ENCODE peak calls at places on chromosome 9, in five cellular contexts. W is CD8-positive, alpha-beta memory T cell; V is heart right ventricle; J is esophagus muscularis mucosa; Z is neural progenitor cell. N is an unnamed sample.

GRCh38 chr9:32940740-32941139 is 60.7 kb downstream of the APTX start:
- DNase-seq in Z (no peak), J (no peak), V (no peak), W (no peak), N (no peak)

GRCh38 chr9:107425110-107426025 is 64.2 kb downstream of the KLF4 start:
- DNase-seq in V (peak; percentile 76), W (peak; percentile 17), J (peak; percentile 96), Z (peak; percentile 85), N (peak; percentile 58)

GRCh38 chr9:128587453-128587852 is 35.1 kb downstream of the SPTAN1 start:
- DNase-seq in V (no peak), Z (no peak), W (no peak), J (no peak), N (no peak)

GRCh38 chr9:121207371-121207940 is 5.8 kb upstream of the RAB14 start:
- DNase-seq in J (no peak), Z (no peak), V (no peak), W (no peak), N (no peak)

GRCh38 chr9:27600254-27600653 is 27.0 kb upstream of the C9orf72 start:
- DNase-seq in J (no peak), W (no peak), Z (no peak), V (no peak), N (no peak)

GRCh38 chr9:16429671-16430070 is 440.8 kb downstream of the BNC2 start:
- DNase-seq in V (no peak), W (no peak), J (no peak), Z (peak; percentile 73), N (no peak)

GRCh38 chr9:27467486-27467885 is 56.6 kb upstream of the IFNK start:
- DNase-seq in Z (peak; percentile 22), V (no peak), W (no peak), J (no peak), N (no peak)

GRCh38 chr9:20315672-20316071 is 306.6 kb downstream of the MLLT3 start:
- DNase-seq in J (no peak), V (no peak), W (no peak), Z (no peak), N (no peak)

GRCh38 chr9:119050281-119050680 is 319.0 kb downstream of the BRINP1 start:
- DNase-seq in W (no peak), V (no peak), J (no peak), Z (no peak), N (no peak)

GRCh38 chr9:107945493-107945892 is 455.9 kb upstream of the KLF4 start:
- DNase-seq in W (no peak), Z (no peak), J (no peak), V (no peak), N (no peak)

GRCh38 chr9:91190062-91190461 is 171.7 kb downstream of the AUH start:
- DNase-seq in V (no peak), J (peak; percentile 88), W (no peak), Z (no peak), N (no peak)

GRCh38 chr9:32590898-32591297 is 17.9 kb upstream of the NDUFB6 start:
- DNase-seq in Z (no peak), V (no peak), W (no peak), J (no peak), N (no peak)

GRCh38 chr9:93026640-93027039 is 31.9 kb upstream of the SUSD3 start:
- DNase-seq in Z (no peak), W (no peak), J (no peak), V (no peak), N (no peak)

GRCh38 chr9:6787793-6788174 is 30.0 kb downstream of the KDM4C start:
- DNase-seq in W (no peak), Z (no peak), V (no peak), J (peak; percentile 70), N (no peak)

GRCh38 chr9:93357649-93358048 is 93.8 kb upstream of the FAM120A start:
- DNase-seq in Z (no peak), V (no peak), J (no peak), W (no peak), N (no peak)

GRCh38 chr9:35681341-35682002 is 7.7 kb downstream of the CA9 start:
- DNase-seq in V (no peak), J (no peak), W (no peak), Z (no peak), N (no peak)

GRCh38 chr9:90343360-90343759 is 299.3 kb downstream of the DIRAS2 start:
- DNase-seq in Z (peak; percentile 87), J (no peak), W (no peak), V (no peak), N (no peak)

GRCh38 chr9:117487555-117488175 is 72.8 kb upstream of the ASTN2 start:
- DNase-seq in Z (peak; percentile 88), V (peak; percentile 28), J (no peak), W (no peak), N (peak; percentile 70)

GRCh38 chr9:6413365-6414263 is 615 bp downstream of the UHRF2 start:
- DNase-seq in J (no peak), V (peak; percentile 4), Z (peak; percentile 57), W (peak; percentile 20), N (no peak)

GRCh38 chr9:87498046-87498815 is 564 bp downstream of the DAPK1 start:
- DNase-seq in J (no peak), Z (peak; percentile 83), V (no peak), W (no peak), N (no peak)

GRCh38 chr9:132164604-132165362 is 2.9 kb downstream of the NTNG2 start:
- DNase-seq in V (peak; percentile 53), W (no peak), J (no peak), Z (peak; percentile 43), N (no peak)

GRCh38 chr9:127783111-127783621 is 2.7 kb upstream of the CDK9 start:
- DNase-seq in V (no peak), J (peak; percentile 93), W (peak; percentile 70), Z (peak; percentile 40), N (peak; percentile 25)

GRCh38 chr9:18829858-18830257 is 203.2 kb downstream of the SAXO1 start:
- DNase-seq in J (no peak), W (no peak), V (no peak), Z (no peak), N (no peak)

GRCh38 chr9:127208416-127208815 is 56.2 kb upstream of the GARNL3 start:
- DNase-seq in J (no peak), W (no peak), V (no peak), Z (no peak), N (no peak)

GRCh38 chr9:83514767-83515166 is 23.4 kb downstream of the FRMD3 start:
- DNase-seq in W (no peak), J (no peak), Z (no peak), V (no peak), N (no peak)

GRCh38 chr9:131418143-131419028 is 24.5 kb downstream of the PRRC2B start:
- DNase-seq in V (no peak), W (no peak), J (no peak), Z (peak; percentile 75), N (peak; percentile 33)

GRCh38 chr9:128892223-128892892 is 10.4 kb downstream of the LRRC8A start:
- DNase-seq in J (peak; percentile 96), W (peak; percentile 22), V (peak; percentile 90), Z (no peak), N (peak; percentile 87)

DNA sequence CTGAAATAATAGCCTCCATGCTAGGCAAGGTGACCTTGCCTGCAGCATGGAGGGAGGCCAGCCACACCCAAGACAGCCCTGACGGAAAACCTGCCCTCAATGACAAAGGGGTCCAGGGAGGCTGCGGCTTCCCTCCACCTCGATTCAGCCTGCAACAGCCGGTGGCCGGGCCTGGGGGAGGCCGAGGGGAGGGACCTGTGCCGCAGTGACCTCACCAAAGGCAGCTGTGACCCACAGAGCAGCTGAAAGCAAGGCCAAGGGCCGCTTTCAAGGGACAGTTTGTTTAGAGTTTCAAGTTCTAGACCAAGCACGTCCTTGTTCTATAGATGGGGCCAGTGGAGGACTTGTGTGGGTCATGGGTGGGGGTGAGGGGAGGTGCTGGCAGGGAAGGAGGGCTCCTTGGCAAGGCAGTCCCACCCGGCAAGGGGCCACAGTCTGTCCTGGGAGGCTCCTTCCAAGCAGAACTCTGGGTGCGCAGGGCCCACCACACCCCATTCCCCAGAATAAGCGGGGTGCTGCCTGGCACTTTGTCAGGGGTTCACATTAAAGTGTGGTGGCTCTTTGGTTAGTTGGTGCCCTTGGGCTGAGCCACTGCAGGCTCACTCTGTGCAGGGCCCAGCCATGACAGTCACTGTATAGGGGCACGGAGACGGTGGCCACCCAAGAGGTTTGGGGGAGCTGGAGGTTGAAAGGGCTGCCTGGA is 226.5 kb downstream of the FANCC start:
- DNase-seq in W (no peak), Z (no peak), V (no peak), J (no peak), N (no peak)
- H3K27ac ChIP-seq in W (no peak overlapping the region), Z (no peak overlapping the region), V (peak overlapping the region; percentile 79), J (peak overlapping the region; percentile 87), N (peak overlapping the region; percentile 82)

DNA sequence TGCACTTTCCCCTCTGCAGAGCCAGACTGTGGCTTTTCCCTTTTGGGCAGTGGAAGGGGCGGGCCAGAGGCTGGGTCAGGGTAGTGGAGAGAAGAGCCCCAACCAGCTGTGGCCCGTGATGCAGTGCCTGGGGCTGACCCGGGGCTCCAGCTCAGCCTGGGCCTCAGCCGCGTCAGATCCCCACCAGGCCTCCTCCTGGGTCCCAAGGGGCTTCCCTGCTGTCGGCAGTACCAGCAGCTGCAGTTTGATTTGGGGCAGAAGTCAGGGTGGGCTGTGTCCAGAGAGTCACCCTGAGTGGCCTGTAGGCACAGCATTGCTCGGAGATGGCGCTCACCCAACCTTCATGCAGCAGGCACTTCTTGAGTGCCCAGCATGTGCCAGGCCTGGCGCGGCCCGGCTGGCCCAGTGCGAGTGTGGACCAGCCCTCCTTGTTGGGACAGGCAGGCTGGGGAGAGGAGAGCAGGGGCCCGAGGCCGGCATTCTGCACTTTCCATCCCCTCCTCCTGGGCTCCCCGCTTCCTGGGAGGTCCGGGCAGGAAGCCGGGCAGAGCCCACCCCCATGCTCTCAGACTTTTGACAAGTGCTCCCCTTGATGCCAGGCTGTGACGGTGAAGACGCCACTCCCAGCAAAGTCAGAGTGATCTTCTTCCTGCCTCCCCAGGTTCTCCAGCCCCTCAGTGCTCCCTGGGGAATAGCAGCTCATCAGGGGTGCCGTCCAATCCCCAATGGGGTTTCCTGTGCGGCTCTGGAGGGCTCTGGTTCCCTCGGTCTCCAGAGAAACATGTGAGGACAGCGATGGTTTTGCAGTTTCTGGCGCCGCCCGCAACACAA is 88.3 kb upstream of the COL5A1 start:
- DNase-seq in W (no peak), V (no peak), J (no peak), Z (no peak), N (no peak)
- H3K27ac ChIP-seq in W (no peak overlapping the region), V (no peak overlapping the region), J (no peak overlapping the region), Z (no peak overlapping the region), N (no peak overlapping the region)

GRCh38 chr9:113515862-113516261 is 52.3 kb downstream of the RGS3 start:
- DNase-seq in W (no peak), J (no peak), Z (no peak), V (no peak), N (no peak)
- H3K27ac ChIP-seq in W (no peak overlapping the region), J (no peak overlapping the region), Z (no peak overlapping the region), V (no peak overlapping the region), N (no peak overlapping the region)

GRCh38 chr9:136330406-136330990 is 3.2 kb downstream of the GPSM1 start:
- DNase-seq in J (no peak), W (no peak), V (no peak), Z (no peak), N (no peak)

GRCh38 chr9:136329211-136329627 is 1.9 kb downstream of the GPSM1 start:
- DNase-seq in Z (no peak), W (no peak), V (no peak), J (no peak), N (no peak)

GRCh38 chr9:136331030-136331429 is 3.7 kb downstream of the GPSM1 start:
- DNase-seq in V (no peak), W (no peak), J (no peak), Z (no peak), N (no peak)

GRCh38 chr9:136328622-136329041 is 1.3 kb downstream of the GPSM1 start:
- DNase-seq in V (no peak), W (no peak), J (no peak), Z (peak; percentile 81), N (no peak)

GRCh38 chr9:136329636-136330405 is 2.5 kb downstream of the GPSM1 start:
- DNase-seq in J (no peak), W (no peak), V (no peak), Z (no peak), N (no peak)
- H3K27ac ChIP-seq in J (no peak overlapping the region), W (no peak overlapping the region), V (no peak overlapping the region), Z (no peak overlapping the region), N (no peak overlapping the region)

GRCh38 chr9:68546596-68547390 is 6.1 kb upstream of the TMEM252 start:
- DNase-seq in W (no peak), Z (no peak), J (no peak), V (no peak), N (no peak)
- H3K27ac ChIP-seq in W (no peak overlapping the region), Z (no peak overlapping the region), J (peak overlapping the region; percentile 47), V (peak overlapping the region; percentile 1), N (no peak overlapping the region)